ENCODE peak calls at places on chromosomes 16 and 17, in six cellular contexts. X, K, G, M, Y and T are unnamed samples.

GRCh38 chr16:13909872-13910303 is 10.1 kb upstream of the ERCC4 start:
- DNase-seq in X (no peak), K (peak; percentile 99), G (no peak), M (no peak), Y (peak; percentile 97), T (no peak)

GRCh38 chr16:57669476-57670162 is 1.5 kb downstream of the ADGRG3 start:
- DNase-seq in X (no peak), K (no peak), G (no peak), M (no peak), Y (no peak), T (no peak)

GRCh38 chr17:73043686-73044581 is 48.6 kb downstream of the SLC39A11 start:
- DNase-seq in X (no peak), K (peak; percentile 94), G (peak; percentile 35), M (no peak), Y (no peak), T (no peak)

GRCh38 chr16:57699481-57699880 is 4.9 kb downstream of the DRC7 start:
- DNase-seq in X (no peak), K (no peak), G (no peak), M (no peak), Y (no peak), T (no peak)

GRCh38 chr17:50893183-50893993 is 27.2 kb upstream of the TOB1 start:
- DNase-seq in X (no peak), K (peak; percentile 57), G (no peak), M (no peak), Y (peak; percentile 80), T (no peak)

GRCh38 chr16:27595993-27596392 is 46.0 kb downstream of the KATNIP start:
- DNase-seq in X (no peak), K (peak; percentile 51), G (no peak), M (no peak), Y (peak; percentile 47), T (no peak)

GRCh38 chr17:77331161-77331864 is 190.5 kb downstream of the SEC14L1 start:
- DNase-seq in X (peak; percentile 92), K (peak; percentile 91), G (peak; percentile 98), M (peak; percentile 96), Y (peak; percentile 92), T (peak; percentile 78)

GRCh38 chr16:66728117-66728787 is 23.2 kb downstream of the DYNC1LI2 start:
- DNase-seq in X (peak; percentile 45), K (peak; percentile 86), G (peak; percentile 59), M (no peak), Y (peak; percentile 51), T (no peak)

GRCh38 chr17:29469251-29469650 is 79.1 kb downstream of the TAOK1 start:
- DNase-seq in X (no peak), K (peak; percentile 41), G (no peak), M (no peak), Y (no peak), T (no peak)

GRCh38 chr17:41666336-41666680 is 22.4 kb upstream of the EIF1 start:
- DNase-seq in X (peak; percentile 88), K (peak; percentile 55), G (peak; percentile 58), M (no peak), Y (peak; percentile 73), T (peak; percentile 38)

GRCh38 chr17:69492410-69493071 is 78.0 kb downstream of the MAP2K6 start:
- DNase-seq in X (no peak), K (peak; percentile 31), G (peak; percentile 42), M (no peak), Y (no peak), T (no peak)

GRCh38 chr16:86505185-86505898 is 5.0 kb upstream of the FOXF1 start:
- DNase-seq in X (no peak), K (no peak), G (no peak), M (peak; percentile 50), Y (no peak), T (no peak)

GRCh38 chr16:1337486-1337885 is 4.0 kb downstream of the BAIAP3 start:
- DNase-seq in X (no peak), K (no peak), G (peak; percentile 63), M (peak; percentile 62), Y (no peak), T (no peak)

GRCh38 chr16:56748191-56748590 is 18.3 kb downstream of the NUP93 start:
- DNase-seq in X (no peak), K (no peak), G (no peak), M (peak; percentile 40), Y (no peak), T (no peak)

GRCh38 chr17:43616865-43617264 is 44.9 kb downstream of the MEOX1 start:
- DNase-seq in X (no peak), K (no peak), G (no peak), M (no peak), Y (no peak), T (no peak)